ENCODE peak calls at places on chromosome 5, in seven cellular contexts. One of them, this sample, is unnamed.

GRCh38 chr5:153489611-153490010 is 859 bp upstream of the GRIA1 start:
- DNase-seq in CD4-positive, alpha-beta memory T cell: no peak
- DNase-seq in effector memory CD4-positive, alpha-beta T cell: no peak
- DNase-seq in HCT116: no peak
- DNase-seq in IMR-90: peak
- DNase-seq in colonic mucosa: no peak
- DNase-seq in brain microvascular endothelial cell: no peak
- DNase-seq in this sample: no peak

GRCh38 chr5:178424141-178424855 is 165.9 kb downstream of the COL23A1 start:
- DNase-seq in CD4-positive, alpha-beta memory T cell: no peak
- DNase-seq in effector memory CD4-positive, alpha-beta T cell: no peak
- DNase-seq in HCT116: no peak
- DNase-seq in IMR-90: no peak
- DNase-seq in colonic mucosa: no peak
- DNase-seq in brain microvascular endothelial cell: no peak
- DNase-seq in this sample: no peak

GRCh38 chr5:73631500-73631899 is 5.5 kb downstream of the ARHGEF28 start:
- DNase-seq in CD4-positive, alpha-beta memory T cell: no peak
- DNase-seq in effector memory CD4-positive, alpha-beta T cell: no peak
- DNase-seq in HCT116: no peak
- DNase-seq in IMR-90: no peak
- DNase-seq in colonic mucosa: no peak
- DNase-seq in brain microvascular endothelial cell: no peak
- DNase-seq in this sample: no peak

GRCh38 chr5:65326912-65327311 is 154.8 kb downstream of the ADAMTS6 start:
- DNase-seq in CD4-positive, alpha-beta memory T cell: no peak
- DNase-seq in effector memory CD4-positive, alpha-beta T cell: no peak
- DNase-seq in HCT116: no peak
- DNase-seq in IMR-90: peak
- DNase-seq in colonic mucosa: no peak
- DNase-seq in brain microvascular endothelial cell: peak
- DNase-seq in this sample: no peak

GRCh38 chr5:144084971-144085370 is 85.5 kb downstream of the YIPF5 start:
- DNase-seq in CD4-positive, alpha-beta memory T cell: no peak
- DNase-seq in effector memory CD4-positive, alpha-beta T cell: no peak
- DNase-seq in HCT116: no peak
- DNase-seq in IMR-90: peak
- DNase-seq in colonic mucosa: no peak
- DNase-seq in brain microvascular endothelial cell: no peak
- DNase-seq in this sample: no peak

GRCh38 chr5:88555658-88556057 is 287.0 kb upstream of the TMEM161B start:
- DNase-seq in CD4-positive, alpha-beta memory T cell: no peak
- DNase-seq in effector memory CD4-positive, alpha-beta T cell: no peak
- DNase-seq in HCT116: no peak
- DNase-seq in IMR-90: no peak
- DNase-seq in colonic mucosa: no peak
- DNase-seq in brain microvascular endothelial cell: no peak
- DNase-seq in this sample: no peak

GRCh38 chr5:55994502-55994997 is at the start of gene IL6ST:
- DNase-seq in CD4-positive, alpha-beta memory T cell: no peak
- DNase-seq in effector memory CD4-positive, alpha-beta T cell: no peak
- DNase-seq in HCT116: no peak
- DNase-seq in IMR-90: peak
- DNase-seq in colonic mucosa: peak
- DNase-seq in brain microvascular endothelial cell: peak
- DNase-seq in this sample: no peak

GRCh38 chr5:2598503-2598902 is 153.0 kb downstream of the IRX2 start:
- DNase-seq in CD4-positive, alpha-beta memory T cell: no peak
- DNase-seq in effector memory CD4-positive, alpha-beta T cell: no peak
- DNase-seq in HCT116: no peak
- DNase-seq in IMR-90: no peak
- DNase-seq in colonic mucosa: no peak
- DNase-seq in brain microvascular endothelial cell: no peak
- DNase-seq in this sample: no peak

GRCh38 chr5:62029303-62029702 is 276.7 kb upstream of the KIF2A start:
- DNase-seq in CD4-positive, alpha-beta memory T cell: no peak
- DNase-seq in effector memory CD4-positive, alpha-beta T cell: no peak
- DNase-seq in HCT116: no peak
- DNase-seq in IMR-90: no peak
- DNase-seq in colonic mucosa: no peak
- DNase-seq in brain microvascular endothelial cell: peak
- DNase-seq in this sample: no peak

GRCh38 chr5:2690293-2690692 is 61.2 kb downstream of the IRX2 start:
- DNase-seq in CD4-positive, alpha-beta memory T cell: no peak
- DNase-seq in effector memory CD4-positive, alpha-beta T cell: no peak
- DNase-seq in HCT116: no peak
- DNase-seq in IMR-90: no peak
- DNase-seq in colonic mucosa: no peak
- DNase-seq in brain microvascular endothelial cell: no peak
- DNase-seq in this sample: no peak

GRCh38 chr5:61866930-61867329 is 439.1 kb upstream of the KIF2A start:
- DNase-seq in CD4-positive, alpha-beta memory T cell: no peak
- DNase-seq in effector memory CD4-positive, alpha-beta T cell: no peak
- DNase-seq in HCT116: peak
- DNase-seq in IMR-90: peak
- DNase-seq in colonic mucosa: no peak
- DNase-seq in brain microvascular endothelial cell: peak
- DNase-seq in this sample: no peak

GRCh38 chr5:36377192-36377591 is 75.5 kb upstream of the RANBP3L start:
- DNase-seq in CD4-positive, alpha-beta memory T cell: no peak
- DNase-seq in effector memory CD4-positive, alpha-beta T cell: no peak
- DNase-seq in HCT116: no peak
- DNase-seq in IMR-90: no peak
- DNase-seq in colonic mucosa: no peak
- DNase-seq in brain microvascular endothelial cell: no peak
- DNase-seq in this sample: no peak

GRCh38 chr5:34570721-34571379 is 85.3 kb upstream of the RAI14 start:
- DNase-seq in CD4-positive, alpha-beta memory T cell: no peak
- DNase-seq in effector memory CD4-positive, alpha-beta T cell: no peak
- DNase-seq in HCT116: no peak
- DNase-seq in IMR-90: peak
- DNase-seq in colonic mucosa: no peak
- DNase-seq in brain microvascular endothelial cell: peak
- DNase-seq in this sample: no peak

GRCh38 chr5:6623228-6623627 is 9.6 kb downstream of the NSUN2 start:
- DNase-seq in CD4-positive, alpha-beta memory T cell: no peak
- DNase-seq in effector memory CD4-positive, alpha-beta T cell: no peak
- DNase-seq in HCT116: no peak
- DNase-seq in IMR-90: no peak
- DNase-seq in colonic mucosa: no peak
- DNase-seq in brain microvascular endothelial cell: no peak
- DNase-seq in this sample: no peak

GRCh38 chr5:6684075-6684474 is 29.2 kb upstream of the TENT4A start:
- DNase-seq in CD4-positive, alpha-beta memory T cell: no peak
- DNase-seq in effector memory CD4-positive, alpha-beta T cell: no peak
- DNase-seq in HCT116: no peak
- DNase-seq in IMR-90: no peak
- DNase-seq in colonic mucosa: no peak
- DNase-seq in brain microvascular endothelial cell: no peak
- DNase-seq in this sample: no peak

DNA sequence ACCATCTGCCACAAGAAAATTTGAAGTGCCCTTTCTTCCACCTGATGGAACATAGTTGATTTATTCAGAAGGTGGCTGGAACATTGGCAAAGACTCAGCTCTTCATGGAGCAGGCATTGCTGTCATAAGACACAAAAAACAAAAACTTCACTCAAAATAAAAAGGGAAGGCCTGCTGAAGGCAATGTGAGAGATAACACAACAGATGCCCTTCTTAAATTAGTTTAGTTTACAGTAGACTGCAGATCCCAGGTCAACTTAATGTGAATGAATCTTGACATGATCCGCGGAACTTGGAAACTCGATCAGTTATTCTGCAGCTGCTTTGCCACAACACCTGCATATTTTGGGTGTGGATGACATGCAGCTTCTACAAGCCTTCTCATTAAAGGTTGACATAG is 159.8 kb upstream of the PLCXD3 start:
- DNase-seq in CD4-positive, alpha-beta memory T cell: no peak
- DNase-seq in effector memory CD4-positive, alpha-beta T cell: no peak
- DNase-seq in HCT116: no peak
- DNase-seq in IMR-90: no peak
- DNase-seq in colonic mucosa: no peak
- DNase-seq in brain microvascular endothelial cell: no peak
- DNase-seq in this sample: no peak
- H3K27ac ChIP-seq in CD4-positive, alpha-beta memory T cell: no peak
- H3K27ac ChIP-seq in effector memory CD4-positive, alpha-beta T cell: no peak
- H3K27ac ChIP-seq in HCT116: no peak
- H3K27ac ChIP-seq in IMR-90: no peak
- H3K27ac ChIP-seq in colonic mucosa: no peak
- H3K27ac ChIP-seq in brain microvascular endothelial cell: no peak
- H3K27ac ChIP-seq in this sample: no peak

DNA sequence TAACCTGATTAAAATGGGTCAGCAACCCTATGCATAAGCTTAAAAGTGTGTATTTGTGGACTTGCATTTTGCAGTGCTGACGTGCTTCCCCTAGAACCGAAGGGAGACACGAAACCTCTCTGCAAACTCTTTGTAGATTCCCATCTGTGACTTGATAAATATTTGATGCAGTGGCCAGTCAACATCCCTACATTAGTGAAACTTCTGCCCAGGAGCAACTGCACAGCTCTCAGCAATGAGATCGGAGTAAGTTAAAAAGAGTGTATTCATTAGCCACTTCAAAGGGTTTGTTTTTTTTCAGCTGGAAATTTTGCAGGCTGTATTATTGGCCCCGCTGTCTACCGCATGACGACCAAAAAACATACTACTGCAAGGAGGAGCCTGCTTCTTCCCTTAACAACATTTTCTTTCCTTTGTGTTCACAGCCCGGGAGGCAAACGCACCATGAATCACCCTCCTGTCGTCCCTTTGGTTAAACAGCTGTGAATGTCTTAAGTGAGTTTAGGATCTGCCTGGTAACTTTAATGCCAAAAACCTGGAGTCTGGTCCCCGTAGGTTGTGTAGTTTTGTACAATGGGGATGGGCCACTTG is 38.0 kb upstream of the TCERG1 start:
- DNase-seq in CD4-positive, alpha-beta memory T cell: no peak
- DNase-seq in effector memory CD4-positive, alpha-beta T cell: no peak
- DNase-seq in HCT116: no peak
- DNase-seq in IMR-90: peak
- DNase-seq in colonic mucosa: no peak
- DNase-seq in brain microvascular endothelial cell: peak
- DNase-seq in this sample: no peak
- H3K27ac ChIP-seq in CD4-positive, alpha-beta memory T cell: no peak
- H3K27ac ChIP-seq in effector memory CD4-positive, alpha-beta T cell: no peak
- H3K27ac ChIP-seq in HCT116: no peak
- H3K27ac ChIP-seq in IMR-90: no peak
- H3K27ac ChIP-seq in colonic mucosa: no peak
- H3K27ac ChIP-seq in brain microvascular endothelial cell: no peak
- H3K27ac ChIP-seq in this sample: no peak

GRCh38 chr5:170126061-170126460 is 20.4 kb downstream of the FOXI1 start:
- DNase-seq in CD4-positive, alpha-beta memory T cell: no peak
- DNase-seq in effector memory CD4-positive, alpha-beta T cell: no peak
- DNase-seq in HCT116: no peak
- DNase-seq in IMR-90: no peak
- DNase-seq in colonic mucosa: no peak
- DNase-seq in brain microvascular endothelial cell: no peak
- DNase-seq in this sample: no peak
- H3K27ac ChIP-seq in CD4-positive, alpha-beta memory T cell: no peak
- H3K27ac ChIP-seq in effector memory CD4-positive, alpha-beta T cell: no peak
- H3K27ac ChIP-seq in HCT116: no peak
- H3K27ac ChIP-seq in IMR-90: no peak
- H3K27ac ChIP-seq in colonic mucosa: no peak
- H3K27ac ChIP-seq in brain microvascular endothelial cell: no peak
- H3K27ac ChIP-seq in this sample: no peak

DNA sequence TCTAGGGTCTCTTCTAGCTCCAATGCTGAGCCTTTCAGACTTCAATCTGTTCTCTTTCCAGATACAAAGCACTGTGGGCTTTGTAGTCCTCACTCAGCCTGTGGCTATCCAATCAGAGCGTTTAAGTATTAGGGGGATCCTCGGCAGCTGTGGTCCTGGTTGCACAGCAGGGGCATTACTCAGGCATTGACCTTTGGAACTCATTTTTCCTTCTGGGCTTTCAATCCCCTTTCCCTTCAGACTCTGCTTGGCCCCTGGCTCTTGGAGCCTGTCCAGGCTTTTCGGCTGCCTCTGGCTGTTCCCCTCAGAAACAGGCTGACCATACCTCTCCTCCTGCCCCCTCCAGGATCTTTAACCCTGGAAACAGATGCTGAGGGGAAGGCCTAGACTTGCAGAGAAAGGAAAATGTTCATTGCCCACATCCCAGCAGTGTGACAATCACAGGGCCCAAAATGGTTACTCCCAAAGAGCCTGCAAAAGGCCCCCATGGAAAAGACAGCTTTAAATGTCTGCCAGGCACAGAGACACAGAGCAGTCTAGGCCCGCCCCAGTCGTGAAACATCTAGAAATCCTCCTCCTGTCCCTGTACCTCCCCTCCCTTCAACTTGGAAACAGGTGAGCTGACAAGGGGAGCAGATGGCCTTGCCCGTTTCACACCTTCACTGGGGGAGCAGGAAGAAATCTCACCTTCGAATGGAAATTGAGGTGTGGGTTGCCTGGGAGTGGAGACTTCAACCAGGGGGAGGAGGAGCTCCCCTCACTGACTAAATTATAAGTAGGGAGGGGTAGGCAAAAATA is 13.7 kb downstream of the C1QTNF2 start:
- DNase-seq in CD4-positive, alpha-beta memory T cell: no peak
- DNase-seq in effector memory CD4-positive, alpha-beta T cell: no peak
- DNase-seq in HCT116: no peak
- DNase-seq in IMR-90: no peak
- DNase-seq in colonic mucosa: no peak
- DNase-seq in brain microvascular endothelial cell: no peak
- DNase-seq in this sample: peak
- H3K27ac ChIP-seq in CD4-positive, alpha-beta memory T cell: no peak
- H3K27ac ChIP-seq in effector memory CD4-positive, alpha-beta T cell: no peak
- H3K27ac ChIP-seq in HCT116: no peak
- H3K27ac ChIP-seq in IMR-90: no peak
- H3K27ac ChIP-seq in colonic mucosa: no peak
- H3K27ac ChIP-seq in brain microvascular endothelial cell: no peak
- H3K27ac ChIP-seq in this sample: peak

DNA sequence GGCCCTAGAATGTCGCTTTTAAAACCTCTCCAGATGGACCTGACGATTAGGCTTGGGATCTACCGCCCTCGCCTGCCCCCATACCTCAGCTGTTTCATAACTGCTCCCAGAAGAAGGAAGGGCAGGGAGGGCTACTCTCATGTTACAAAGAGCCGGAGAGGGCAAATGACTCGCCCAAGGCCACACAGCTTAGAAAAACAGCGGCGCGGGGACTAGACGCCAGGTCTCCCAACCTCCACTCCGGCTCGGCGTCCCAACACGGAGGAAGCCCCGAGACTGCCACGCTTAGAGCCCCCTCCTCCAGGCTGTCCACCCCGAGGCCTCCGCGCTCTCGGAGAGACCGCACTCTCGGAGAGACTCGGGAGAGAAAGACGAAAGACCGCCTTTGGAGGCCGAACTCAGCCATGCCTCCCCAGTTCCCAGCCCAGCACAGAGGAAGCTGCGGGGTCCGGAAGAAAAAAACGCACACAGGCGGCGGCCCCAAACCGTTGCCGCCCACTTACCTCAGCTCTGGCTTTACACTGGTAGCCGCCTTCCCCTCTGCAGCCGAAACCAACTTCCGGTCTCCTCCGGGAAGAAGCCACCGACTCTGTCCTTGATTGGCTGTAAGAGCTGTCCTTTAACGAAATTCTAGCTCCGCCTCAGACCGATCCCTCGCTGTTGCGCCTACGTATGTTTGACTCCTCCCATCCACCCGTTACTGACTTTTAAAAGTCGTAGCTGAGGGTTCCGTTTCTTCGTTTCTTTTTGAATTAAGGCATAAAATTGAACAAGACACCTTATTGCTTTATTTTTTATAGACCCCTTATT is at the start of gene MED7:
- DNase-seq in CD4-positive, alpha-beta memory T cell: peak
- DNase-seq in effector memory CD4-positive, alpha-beta T cell: peak
- DNase-seq in HCT116: peak
- DNase-seq in IMR-90: peak
- DNase-seq in colonic mucosa: peak
- DNase-seq in brain microvascular endothelial cell: peak
- DNase-seq in this sample: peak
- H3K27ac ChIP-seq in CD4-positive, alpha-beta memory T cell: peak
- H3K27ac ChIP-seq in effector memory CD4-positive, alpha-beta T cell: peak
- H3K27ac ChIP-seq in HCT116: peak
- H3K27ac ChIP-seq in IMR-90: peak
- H3K27ac ChIP-seq in colonic mucosa: peak
- H3K27ac ChIP-seq in brain microvascular endothelial cell: peak
- H3K27ac ChIP-seq in this sample: peak

This sample was measured in ascending aorta.